ENCODE peak calls at places on chromosomes 13 and 19, in ten cellular contexts. A, S, C, L, O, K, T, R, Y and W are unnamed samples.

GRCh38 chr19:3699071-3699740 is 1.1 kb downstream of the PIP5K1C start:
- DNase-seq in A (peak; percentile 47), S (peak; percentile 50), C (peak; percentile 50), L (peak; percentile 82), O (no peak), K (no peak), T (peak; percentile 52), R (no peak), Y (no peak), W (peak; percentile 24)

GRCh38 chr13:105464249-105464648 is 1071.2 kb downstream of the EFNB2 start:
- DNase-seq in A (no peak), S (peak; percentile 68), C (no peak), L (no peak), O (no peak), K (no peak), T (no peak), R (no peak), Y (no peak), W (no peak)

GRCh38 chr19:30648321-30648720 is 276.1 kb downstream of the ZNF536 start:
- DNase-seq in A (no peak), S (no peak), C (peak; percentile 23), L (peak; percentile 47), O (no peak), K (no peak), T (no peak), R (no peak), Y (no peak), W (no peak)

GRCh38 chr13:67267136-67267535 is 37.0 kb upstream of the PCDH9 start:
- DNase-seq in A (peak; percentile 21), S (peak; percentile 78), C (no peak), L (peak; percentile 12), O (no peak), K (no peak), T (no peak), R (no peak), Y (no peak), W (no peak)

GRCh38 chr19:41774515-41774980 is 19.2 kb downstream of the CEACAM6 start:
- DNase-seq in A (no peak), S (no peak), C (no peak), L (no peak), O (peak; percentile 25), K (no peak), T (no peak), R (peak; percentile 83), Y (no peak), W (peak; percentile 99)

GRCh38 chr19:7214329-7215089 is 79.7 kb downstream of the INSR start:
- DNase-seq in A (no peak), S (no peak), C (no peak), L (no peak), O (no peak), K (no peak), T (no peak), R (no peak), Y (no peak), W (no peak)

GRCh38 chr19:543912-544608 is at the start of gene GZMM:
- DNase-seq in A (no peak), S (no peak), C (no peak), L (no peak), O (peak; percentile 47), K (no peak), T (no peak), R (peak; percentile 40), Y (no peak), W (peak; percentile 36)

GRCh38 chr19:367561-367960 is 23.0 kb upstream of the MIER2 start:
- DNase-seq in A (no peak), S (no peak), C (no peak), L (no peak), O (no peak), K (no peak), T (no peak), R (no peak), Y (no peak), W (no peak)

GRCh38 chr19:15422311-15423075 is 3.7 kb upstream of the AKAP8L start:
- DNase-seq in A (no peak), S (no peak), C (no peak), L (no peak), O (no peak), K (no peak), T (no peak), R (no peak), Y (no peak), W (no peak)

GRCh38 chr13:95136638-95137037 is 164.6 kb downstream of the ABCC4 start:
- DNase-seq in A (no peak), S (no peak), C (no peak), L (no peak), O (no peak), K (no peak), T (no peak), R (no peak), Y (no peak), W (no peak)

GRCh38 chr19:2275588-2276428 is 6.2 kb downstream of the PEAK3 start:
- DNase-seq in A (no peak), S (no peak), C (no peak), L (no peak), O (no peak), K (no peak), T (no peak), R (peak; percentile 63), Y (no peak), W (peak; percentile 62)

DNA sequence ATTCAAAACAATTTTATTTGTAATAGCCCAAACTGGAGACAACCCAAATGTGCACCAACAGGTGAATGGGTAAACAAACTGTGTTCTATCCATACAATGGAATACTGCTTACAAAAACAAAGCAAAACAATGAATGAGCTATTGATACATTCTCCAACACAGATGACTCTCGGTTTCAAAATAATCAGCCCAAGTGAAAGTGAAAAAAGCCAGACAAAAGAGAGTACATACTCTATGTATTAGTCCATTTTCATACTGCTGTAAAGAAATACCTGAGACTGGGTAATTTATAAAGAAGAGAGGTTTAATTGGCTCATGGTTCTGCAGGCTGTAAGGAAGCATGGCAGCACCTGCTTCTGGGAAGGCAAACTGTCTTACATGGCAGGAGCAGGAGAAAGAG is 65.2 kb upstream of the LRCH1 start:
- DNase-seq in A (no peak), S (no peak), C (no peak), L (no peak), O (no peak), K (no peak), T (no peak), R (no peak), Y (no peak), W (no peak)
- H3K4me3 ChIP-seq in A (no peak overlapping the region), S (no peak overlapping the region), C (no peak overlapping the region), L (no peak overlapping the region), O (no peak overlapping the region), K (no peak overlapping the region), T (no peak overlapping the region), R (no peak overlapping the region), Y (no peak overlapping the region), W (no peak overlapping the region)

GRCh38 chr19:34501339-34502320 is 20.1 kb downstream of the WTIP start:
- DNase-seq in A (peak; percentile 88), S (peak; percentile 83), C (peak; percentile 60), L (peak; percentile 95), O (peak; percentile 68), K (peak; percentile 90), T (peak; percentile 93), R (peak; percentile 94), Y (peak; percentile 87), W (peak; percentile 84)
- H3K4me3 ChIP-seq in A (no peak overlapping the region), S (no peak overlapping the region), C (no peak overlapping the region), L (no peak overlapping the region), O (no peak overlapping the region), K (no peak overlapping the region), T (no peak overlapping the region), R (no peak overlapping the region), Y (no peak overlapping the region), W (no peak overlapping the region)

DNA sequence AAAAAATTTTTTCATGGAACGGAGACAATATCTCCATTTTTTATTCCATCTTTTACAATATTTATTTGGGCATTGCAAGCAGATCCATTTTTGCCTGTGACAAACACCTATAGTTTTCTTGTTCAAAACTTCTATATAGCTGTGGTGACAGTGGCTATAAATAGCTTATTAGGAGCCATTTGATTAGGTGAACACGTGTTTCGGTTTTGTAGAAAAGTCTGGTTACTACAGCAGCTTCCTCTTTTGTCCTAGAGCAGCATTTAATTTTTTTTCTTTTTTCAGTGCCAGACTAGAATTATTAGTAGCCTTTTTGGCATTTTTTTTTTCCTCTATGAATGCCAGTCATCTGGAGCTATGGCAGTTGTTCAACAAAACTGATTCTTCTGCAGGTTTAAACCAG is 123.5 kb downstream of the RXFP2 start:
- DNase-seq in A (no peak), S (no peak), C (no peak), L (no peak), O (no peak), K (no peak), T (no peak), R (no peak), Y (no peak), W (no peak)
- H3K4me3 ChIP-seq in A (no peak overlapping the region), S (no peak overlapping the region), C (no peak overlapping the region), L (no peak overlapping the region), O (no peak overlapping the region), K (no peak overlapping the region), T (no peak overlapping the region), R (no peak overlapping the region), Y (no peak overlapping the region), W (no peak overlapping the region)

GRCh38 chr13:29436721-29437250 is 158.7 kb downstream of the SLC7A1 start:
- DNase-seq in A (no peak), S (peak; percentile 54), C (no peak), L (no peak), O (no peak), K (peak; percentile 11), T (no peak), R (no peak), Y (no peak), W (no peak)

GRCh38 chr13:29438772-29439171 is 156.7 kb downstream of the SLC7A1 start:
- DNase-seq in A (peak; percentile 62), S (peak; percentile 27), C (no peak), L (peak; percentile 48), O (no peak), K (peak; percentile 79), T (no peak), R (no peak), Y (no peak), W (no peak)

GRCh38 chr13:29436291-29436690 is 159.2 kb downstream of the SLC7A1 start:
- DNase-seq in A (peak; percentile 79), S (peak; percentile 91), C (peak; percentile 22), L (peak; percentile 93), O (no peak), K (no peak), T (no peak), R (no peak), Y (no peak), W (no peak)

GRCh38 chr13:29441301-29441700 is 154.2 kb downstream of the SLC7A1 start:
- DNase-seq in A (no peak), S (no peak), C (no peak), L (no peak), O (no peak), K (no peak), T (no peak), R (no peak), Y (no peak), W (no peak)

DNA sequence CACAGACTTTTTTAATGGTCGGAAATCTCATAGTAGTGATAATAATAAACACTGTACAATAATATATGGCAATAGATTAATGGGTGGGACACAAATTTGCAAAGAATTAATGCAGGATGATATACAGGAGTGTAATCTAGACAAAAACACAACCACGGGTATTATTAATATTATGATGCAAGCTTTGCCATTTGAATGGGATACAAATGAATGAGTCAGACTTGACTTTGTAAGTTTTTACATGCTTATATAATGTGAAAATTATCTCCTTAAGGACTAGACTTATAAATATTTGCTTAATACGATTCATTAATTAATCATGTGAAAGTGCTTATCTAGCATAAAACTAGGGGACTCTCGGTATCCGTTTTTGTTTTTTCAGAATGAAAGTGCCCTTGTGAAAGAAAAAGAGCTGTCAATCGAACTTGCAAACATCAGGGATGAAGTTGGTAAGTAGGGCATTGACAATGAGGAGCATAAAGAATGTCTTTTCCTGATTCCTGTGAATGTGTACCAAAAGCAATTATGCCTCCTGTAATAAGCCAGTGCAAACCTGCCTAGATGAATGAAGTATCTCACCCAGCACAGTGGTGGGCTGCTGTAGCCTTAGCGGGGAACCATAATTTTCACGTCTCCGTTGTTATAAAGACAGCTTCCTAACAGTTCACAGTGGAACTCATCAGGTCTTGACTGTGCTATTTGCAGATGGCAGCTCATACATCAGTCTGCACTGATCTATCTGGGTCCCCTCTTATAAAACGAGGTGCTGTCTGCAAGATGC is 155.7 kb downstream of the SLC7A1 start:
- DNase-seq in A (no peak), S (no peak), C (no peak), L (peak; percentile 67), O (no peak), K (no peak), T (no peak), R (no peak), Y (no peak), W (no peak)
- H3K4me3 ChIP-seq in A (no peak overlapping the region), S (no peak overlapping the region), C (no peak overlapping the region), L (no peak overlapping the region), O (no peak overlapping the region), K (no peak overlapping the region), T (no peak overlapping the region), R (no peak overlapping the region), Y (no peak overlapping the region), W (no peak overlapping the region)